ENCODE peak calls at places on chromosome 3, in four cellular contexts. One of them, this sample, is unnamed.

GRCh38 chr3:179730508-179730907 is 77.7 kb downstream of the USP13 start:
- DNase-seq in neuronal stem cell: no peak
- DNase-seq in left lung: no peak
- DNase-seq in astrocyte: no peak
- DNase-seq in this sample: no peak

GRCh38 chr3:156216852-156217251 is 96.5 kb downstream of the KCNAB1 start:
- DNase-seq in neuronal stem cell: no peak
- DNase-seq in left lung: no peak
- DNase-seq in astrocyte: no peak
- DNase-seq in this sample: no peak

GRCh38 chr3:55524565-55525244 is 37.6 kb upstream of the WNT5A start:
- DNase-seq in neuronal stem cell: no peak
- DNase-seq in left lung: no peak
- DNase-seq in astrocyte: peak; percentile 89
- DNase-seq in this sample: no peak

GRCh38 chr3:31288641-31289100 is 244.1 kb upstream of the STT3B start:
- DNase-seq in neuronal stem cell: peak; percentile 74
- DNase-seq in left lung: peak; percentile 36
- DNase-seq in astrocyte: peak; percentile 77
- DNase-seq in this sample: peak; percentile 24

GRCh38 chr3:152183473-152183872 is 85.3 kb upstream of the MBNL1 start:
- DNase-seq in neuronal stem cell: peak; percentile 26
- DNase-seq in left lung: no peak
- DNase-seq in astrocyte: no peak
- DNase-seq in this sample: peak; percentile 51

GRCh38 chr3:185561958-185562357 is 9.6 kb upstream of the LIPH start:
- DNase-seq in neuronal stem cell: no peak
- DNase-seq in left lung: peak; percentile 61
- DNase-seq in astrocyte: no peak
- DNase-seq in this sample: peak; percentile 37

GRCh38 chr3:177792363-177793030 is 595.2 kb upstream of the TBL1XR1 start:
- DNase-seq in neuronal stem cell: no peak
- DNase-seq in left lung: no peak
- DNase-seq in astrocyte: peak; percentile 63
- DNase-seq in this sample: no peak

GRCh38 chr3:13235897-13236296 is 162.7 kb upstream of the IQSEC1 start:
- DNase-seq in neuronal stem cell: no peak
- DNase-seq in left lung: no peak
- DNase-seq in astrocyte: no peak
- DNase-seq in this sample: peak; percentile 55

GRCh38 chr3:197856199-197856816 is 65.3 kb downstream of the LRCH3 start:
- DNase-seq in neuronal stem cell: no peak
- DNase-seq in left lung: no peak
- DNase-seq in astrocyte: no peak
- DNase-seq in this sample: no peak

GRCh38 chr3:161672478-161672877 is 175.9 kb downstream of the OTOL1 start:
- DNase-seq in neuronal stem cell: no peak
- DNase-seq in left lung: no peak
- DNase-seq in astrocyte: no peak
- DNase-seq in this sample: no peak

GRCh38 chr3:54176106-54176505 is 53.8 kb downstream of the CACNA2D3 start:
- DNase-seq in neuronal stem cell: no peak
- DNase-seq in left lung: no peak
- DNase-seq in astrocyte: no peak
- DNase-seq in this sample: no peak

GRCh38 chr3:186705882-186706780 is 11.0 kb upstream of the KNG1 start:
- DNase-seq in neuronal stem cell: no peak
- DNase-seq in left lung: no peak
- DNase-seq in astrocyte: no peak
- DNase-seq in this sample: no peak

GRCh38 chr3:97009427-97010019 is 195.1 kb downstream of the EPHA6 start:
- DNase-seq in neuronal stem cell: peak; percentile 17
- DNase-seq in left lung: no peak
- DNase-seq in astrocyte: no peak
- DNase-seq in this sample: no peak

GRCh38 chr3:178551916-178552321 is 15.7 kb downstream of the KCNMB2 start:
- DNase-seq in neuronal stem cell: no peak
- DNase-seq in left lung: no peak
- DNase-seq in astrocyte: peak; percentile 56
- DNase-seq in this sample: no peak

DNA sequence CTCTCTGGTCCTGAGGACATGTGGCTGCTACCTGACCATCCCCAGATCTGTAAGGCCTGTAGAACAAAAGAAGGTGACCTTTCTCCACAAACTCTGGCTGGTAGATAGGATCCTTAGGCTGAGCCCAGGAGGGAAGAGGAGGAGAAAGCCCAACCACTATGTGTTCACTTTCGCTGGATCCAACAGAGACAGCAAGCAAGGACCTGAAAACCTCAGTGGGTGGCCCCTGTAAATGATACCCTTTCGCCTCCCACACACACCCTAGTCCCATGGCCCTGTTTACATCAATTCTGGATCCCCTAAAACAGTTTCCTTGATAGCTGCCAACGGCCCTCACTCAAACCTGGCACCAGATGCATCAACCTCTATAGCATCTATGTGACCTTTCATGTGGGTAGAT is 22.4 kb downstream of the CCDC12 start:
- DNase-seq in neuronal stem cell: no peak
- DNase-seq in left lung: no peak
- DNase-seq in astrocyte: no peak
- DNase-seq in this sample: no peak
- H3K4me1 ChIP-seq in neuronal stem cell: peaks cover 10% of the 10 kb centered on the region
- H3K4me1 ChIP-seq in left lung: peaks cover 93% of the 10 kb centered on the region
- H3K4me1 ChIP-seq in astrocyte: peaks cover 8% of the 10 kb centered on the region
- H3K4me1 ChIP-seq in this sample: no peaks in the 10 kb centered on the region

GRCh38 chr3:72298201-72299155 is 513.5 kb upstream of the PROK2 start:
- DNase-seq in neuronal stem cell: no peak
- DNase-seq in left lung: no peak
- DNase-seq in astrocyte: no peak
- DNase-seq in this sample: no peak

GRCh38 chr3:72295974-72296450 is 511.1 kb upstream of the PROK2 start:
- DNase-seq in neuronal stem cell: no peak
- DNase-seq in left lung: no peak
- DNase-seq in astrocyte: no peak
- DNase-seq in this sample: no peak

GRCh38 chr3:72296477-72297111 is 511.6 kb upstream of the PROK2 start:
- DNase-seq in neuronal stem cell: no peak
- DNase-seq in left lung: no peak
- DNase-seq in astrocyte: no peak
- DNase-seq in this sample: no peak

GRCh38 chr3:72299321-72299802 is 514.4 kb upstream of the PROK2 start:
- DNase-seq in neuronal stem cell: no peak
- DNase-seq in left lung: no peak
- DNase-seq in astrocyte: peak; percentile 76
- DNase-seq in this sample: no peak

DNA sequence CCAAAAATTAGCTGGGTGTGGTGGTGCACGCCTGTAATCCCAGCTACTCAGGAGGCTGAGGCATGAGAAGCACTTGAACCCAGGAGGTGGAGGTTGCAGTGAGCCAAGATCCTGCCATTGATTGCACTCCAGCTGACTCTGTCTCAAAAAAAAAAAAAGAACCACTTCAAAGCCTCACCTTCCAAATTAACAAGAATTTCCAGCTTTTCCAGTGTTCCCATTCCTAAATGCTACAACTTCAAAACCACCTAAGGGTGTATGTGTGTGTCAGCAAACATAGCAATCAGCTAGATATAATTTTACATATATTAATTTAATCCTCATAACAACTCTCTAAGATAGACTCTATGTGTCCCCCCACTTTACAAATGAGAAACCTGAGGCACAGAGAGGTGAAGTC is 512.5 kb upstream of the PROK2 start:
- DNase-seq in neuronal stem cell: no peak
- DNase-seq in left lung: no peak
- DNase-seq in astrocyte: no peak
- DNase-seq in this sample: no peak
- H3K4me3 ChIP-seq in neuronal stem cell: no peak overlapping the region
- H3K4me3 ChIP-seq in left lung: no peak overlapping the region
- H3K4me3 ChIP-seq in astrocyte: no peak overlapping the region
- H3K4me3 ChIP-seq in this sample: no peak overlapping the region

DNA sequence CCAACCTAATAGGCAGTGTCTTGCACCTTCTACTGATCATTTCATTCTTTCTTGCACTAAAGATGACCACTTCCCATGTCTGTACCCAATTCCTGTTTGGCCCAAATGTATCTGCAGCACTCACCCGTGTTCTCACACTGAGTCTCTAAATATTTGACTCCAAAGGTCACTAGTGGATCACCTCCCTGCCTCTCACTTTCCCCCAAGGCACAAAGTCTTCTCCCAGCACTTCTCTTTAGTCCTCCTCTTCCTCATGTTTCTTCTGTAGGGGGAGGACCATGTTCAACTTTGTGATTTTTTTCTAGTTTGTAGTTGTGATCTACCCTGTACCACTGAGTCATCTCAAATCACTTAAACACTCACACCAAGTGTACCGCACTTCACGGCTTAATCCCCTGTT is 13.9 kb downstream of the NR1I2 start:
- DNase-seq in neuronal stem cell: no peak
- DNase-seq in left lung: no peak
- DNase-seq in astrocyte: no peak
- DNase-seq in this sample: no peak
- H3K4me1 ChIP-seq in neuronal stem cell: peaks cover 20% of the 10 kb centered on the region
- H3K4me1 ChIP-seq in left lung: no peaks in the 10 kb centered on the region
- H3K4me1 ChIP-seq in astrocyte: peaks cover 4% of the 10 kb centered on the region
- H3K4me1 ChIP-seq in this sample: peaks cover 9% of the 10 kb centered on the region

DNA sequence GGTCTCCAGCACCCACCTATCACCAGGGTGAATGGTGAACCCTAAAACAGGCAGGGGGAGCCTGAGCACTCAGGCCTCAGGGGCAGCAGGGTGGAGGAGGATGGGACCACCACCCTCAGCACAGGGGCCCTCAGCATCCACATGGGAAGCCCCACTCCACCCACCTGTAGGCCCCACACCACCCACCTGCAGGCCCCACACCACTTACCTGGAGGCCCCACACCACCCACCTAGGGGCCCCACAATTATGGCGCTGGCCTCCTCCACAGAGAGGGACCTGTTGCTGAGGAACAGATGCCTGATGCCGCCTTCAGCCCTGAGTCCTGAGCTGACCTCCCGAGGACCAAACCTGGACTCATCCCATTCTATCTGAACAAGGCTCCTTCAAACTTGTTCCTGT is 46.7 kb downstream of the HMCES start:
- DNase-seq in neuronal stem cell: no peak
- DNase-seq in left lung: no peak
- DNase-seq in astrocyte: no peak
- DNase-seq in this sample: no peak
- H3K4me3 ChIP-seq in neuronal stem cell: no peak overlapping the region
- H3K4me3 ChIP-seq in left lung: no peak overlapping the region
- H3K4me3 ChIP-seq in astrocyte: no peak overlapping the region
- H3K4me3 ChIP-seq in this sample: no peak overlapping the region

DNA sequence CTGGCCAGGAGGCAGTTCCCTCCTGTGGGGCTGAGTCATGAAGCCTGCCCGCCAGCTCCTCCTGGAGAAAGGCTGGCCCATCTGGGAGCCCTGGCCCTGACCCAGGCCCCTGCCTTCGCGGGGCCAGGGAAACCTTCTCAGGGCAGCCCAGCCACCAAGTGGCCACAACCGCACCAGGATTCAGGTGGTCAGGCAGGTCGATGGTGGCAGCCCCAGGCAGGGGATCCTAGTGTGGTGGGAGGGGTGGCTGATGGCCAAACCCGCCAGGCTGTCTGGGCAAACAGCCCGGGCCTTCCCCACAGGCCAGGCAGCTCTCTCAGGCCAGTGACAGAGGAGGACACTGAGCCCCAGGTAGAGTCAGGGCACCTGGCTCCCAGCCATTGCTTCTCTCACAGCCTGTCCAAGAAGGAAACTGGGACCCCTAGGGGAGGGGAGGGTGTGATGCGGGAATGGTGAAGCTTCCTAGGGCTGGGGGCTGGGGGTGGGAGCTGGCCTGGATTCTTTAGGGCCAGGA is 1.2 kb downstream of the TWF2 start:
- DNase-seq in neuronal stem cell: no peak
- DNase-seq in left lung: peak; percentile 89
- DNase-seq in astrocyte: peak; percentile 84
- DNase-seq in this sample: peak; percentile 42
- H3K4me1 ChIP-seq in neuronal stem cell: peaks cover 17% of the 10 kb centered on the region
- H3K4me1 ChIP-seq in left lung: peaks cover 72% of the 10 kb centered on the region
- H3K4me1 ChIP-seq in astrocyte: peaks cover 41% of the 10 kb centered on the region
- H3K4me1 ChIP-seq in this sample: peaks cover 28% of the 10 kb centered on the region

GRCh38 chr3:11699083-11699427 is 55.3 kb upstream of the VGLL4 start:
- DNase-seq in neuronal stem cell: no peak
- DNase-seq in left lung: no peak
- DNase-seq in astrocyte: peak; percentile 68
- DNase-seq in this sample: peak; percentile 64
- H3K4me3 ChIP-seq in neuronal stem cell: no peak overlapping the region
- H3K4me3 ChIP-seq in left lung: no peak overlapping the region
- H3K4me3 ChIP-seq in astrocyte: no peak overlapping the region
- H3K4me3 ChIP-seq in this sample: no peak overlapping the region

GRCh38 chr3:188264231-188265213 is 110.6 kb downstream of the LPP start:
- DNase-seq in neuronal stem cell: no peak
- DNase-seq in left lung: no peak
- DNase-seq in astrocyte: peak; percentile 69
- DNase-seq in this sample: no peak

GRCh38 chr3:188259611-188260010 is 105.7 kb downstream of the LPP start:
- DNase-seq in neuronal stem cell: no peak
- DNase-seq in left lung: no peak
- DNase-seq in astrocyte: no peak
- DNase-seq in this sample: no peak

GRCh38 chr3:188262913-188263683 is 109.1 kb downstream of the LPP start:
- DNase-seq in neuronal stem cell: no peak
- DNase-seq in left lung: no peak
- DNase-seq in astrocyte: peak; percentile 94
- DNase-seq in this sample: peak; percentile 50

GRCh38 chr3:188261011-188261410 is 107.1 kb downstream of the LPP start:
- DNase-seq in neuronal stem cell: no peak
- DNase-seq in left lung: no peak
- DNase-seq in astrocyte: no peak
- DNase-seq in this sample: no peak

DNA sequence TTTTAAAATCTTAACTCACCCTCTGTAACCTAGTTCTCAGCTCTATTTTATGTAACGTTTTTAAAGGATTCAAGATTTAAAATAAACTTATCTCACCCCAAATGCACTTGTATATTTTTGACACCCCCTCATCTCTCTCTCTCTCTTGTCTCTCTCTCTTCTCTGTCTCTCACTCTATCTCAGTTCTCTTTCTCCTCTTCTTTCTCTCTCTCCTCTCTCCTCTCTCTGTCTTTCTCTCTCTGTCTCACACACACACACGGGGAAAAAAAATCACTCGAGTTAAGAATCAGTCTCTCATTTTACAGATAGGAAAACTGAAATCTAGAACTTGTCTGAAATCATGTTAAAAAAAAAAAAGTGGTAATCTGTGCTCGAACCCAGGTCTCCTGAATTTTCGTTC is 108.5 kb downstream of the LPP start:
- DNase-seq in neuronal stem cell: no peak
- DNase-seq in left lung: no peak
- DNase-seq in astrocyte: no peak
- DNase-seq in this sample: no peak
- H3K4me1 ChIP-seq in neuronal stem cell: peaks cover 21% of the 10 kb centered on the region
- H3K4me1 ChIP-seq in left lung: peaks cover 57% of the 10 kb centered on the region
- H3K4me1 ChIP-seq in astrocyte: peaks cover 68% of the 10 kb centered on the region
- H3K4me1 ChIP-seq in this sample: peaks cover 10% of the 10 kb centered on the region

GRCh38 chr3:187958432-187959003 is 195.4 kb upstream of the LPP start:
- DNase-seq in neuronal stem cell: no peak
- DNase-seq in left lung: no peak
- DNase-seq in astrocyte: no peak
- DNase-seq in this sample: no peak
- H3K4me3 ChIP-seq in neuronal stem cell: no peak overlapping the region
- H3K4me3 ChIP-seq in left lung: no peak overlapping the region
- H3K4me3 ChIP-seq in astrocyte: no peak overlapping the region
- H3K4me3 ChIP-seq in this sample: no peak overlapping the region